ENCODE peak calls at places on chromosome 17, in nine cellular contexts. C, S, Z, W, L, A, I, U and J are unnamed samples.

GRCh38 chr17:19357351-19358140 is 5.0 kb downstream of the B9D1 start:
- DNase-seq in A (no peak), L (no peak), I (no peak), C (no peak), Z (no peak), U (no peak), S (no peak), W (no peak), J (no peak)

GRCh38 chr17:12958786-12959185 is 59.0 kb downstream of the ELAC2 start:
- DNase-seq in S (no peak), Z (no peak), L (no peak), U (no peak), I (no peak), C (no peak), W (no peak), A (no peak), J (no peak)

GRCh38 chr17:66115246-66115645 is 76.7 kb downstream of the CEP112 start:
- DNase-seq in S (no peak), U (no peak), C (no peak), A (no peak), W (no peak), L (no peak), I (no peak), Z (no peak), J (no peak)

GRCh38 chr17:21209511-21210175 is 4.3 kb downstream of the TMEM11 start:
- DNase-seq in C (no peak), U (peak), Z (no peak), A (no peak), S (no peak), W (no peak), L (no peak), I (peak), J (no peak)

GRCh38 chr17:77523562-77523961 is 382.8 kb downstream of the SEC14L1 start:
- DNase-seq in I (no peak), S (peak), A (no peak), L (no peak), W (no peak), C (no peak), U (no peak), Z (no peak), J (no peak)

GRCh38 chr17:38578229-38578628 is 27.5 kb downstream of the SRCIN1 start:
- DNase-seq in W (no peak), A (peak), S (no peak), U (no peak), Z (peak), L (no peak), I (no peak), C (no peak), J (no peak)

GRCh38 chr17:38415250-38416194 is 12.7 kb upstream of the ARHGAP23 start:
- DNase-seq in A (no peak), U (no peak), Z (peak), S (no peak), C (peak), I (no peak), W (no peak), L (no peak), J (no peak)

GRCh38 chr17:56630202-56630601 is 36.7 kb downstream of the NOG start:
- DNase-seq in S (no peak), L (no peak), I (no peak), C (no peak), A (no peak), W (no peak), U (no peak), Z (no peak), J (no peak)

GRCh38 chr17:2238432-2239169 is 65.0 kb downstream of the SMG6 start:
- DNase-seq in Z (no peak), U (no peak), A (no peak), S (no peak), C (no peak), W (no peak), L (no peak), I (peak), J (peak)

GRCh38 chr17:77830816-77831490 is 127.5 kb upstream of the TNRC6C start:
- DNase-seq in C (no peak), A (no peak), Z (no peak), I (no peak), U (no peak), S (peak), L (no peak), W (no peak), J (no peak)

GRCh38 chr17:32673964-32674363 is 187.2 kb downstream of the CDK5R1 start:
- DNase-seq in I (no peak), S (no peak), L (no peak), Z (no peak), C (no peak), A (no peak), U (no peak), W (no peak), J (no peak)

GRCh38 chr17:34527908-34528470 is 51.4 kb upstream of the TMEM132E start:
- DNase-seq in L (no peak), Z (peak), S (no peak), W (no peak), I (no peak), A (peak), U (no peak), C (no peak), J (no peak)

GRCh38 chr17:16987001-16987829 is 15.3 kb upstream of the TNFRSF13B start:
- DNase-seq in I (no peak), L (no peak), W (no peak), U (no peak), A (no peak), C (no peak), S (no peak), Z (no peak), J (no peak)

GRCh38 chr17:40646791-40647548 is 648 bp downstream of the SMARCE1 start:
- DNase-seq in Z (peak), S (no peak), A (no peak), U (no peak), L (no peak), I (no peak), W (no peak), C (peak), J (peak)

GRCh38 chr17:21475555-21475954 is 99.4 kb downstream of the KCNJ12 start:
- DNase-seq in C (no peak), S (no peak), W (no peak), A (no peak), Z (peak), I (no peak), U (no peak), L (no peak), J (no peak)

GRCh38 chr17:73719588-73720071 is 75.4 kb upstream of the SDK2 start:
- DNase-seq in Z (peak), L (no peak), A (peak), W (no peak), U (no peak), S (peak), C (no peak), I (no peak), J (no peak)

GRCh38 chr17:45248132-45248936 is 13.6 kb downstream of the SPATA32 start:
- DNase-seq in Z (peak), C (peak), I (peak), L (peak), S (peak), W (no peak), A (no peak), U (peak), J (no peak)

GRCh38 chr17:45315583-45316270 is 1.1 kb downstream of the MAP3K14 start:
- DNase-seq in C (no peak), S (no peak), A (no peak), Z (no peak), W (no peak), U (no peak), I (no peak), L (no peak), J (no peak)

GRCh38 chr17:2419526-2419925 is 18.7 kb upstream of the MNT start:
- DNase-seq in S (no peak), L (no peak), A (no peak), C (no peak), U (no peak), Z (no peak), W (no peak), I (no peak), J (no peak)

GRCh38 chr17:27996157-27997043 is 46.1 kb upstream of the NLK start:
- DNase-seq in L (no peak), U (no peak), C (no peak), I (no peak), Z (no peak), A (no peak), W (no peak), S (no peak), J (no peak)

GRCh38 chr17:50459081-50459676 is 9.5 kb downstream of the CHAD start:
- DNase-seq in W (no peak), L (no peak), A (no peak), Z (no peak), S (no peak), U (no peak), I (peak), C (no peak), J (no peak)

GRCh38 chr17:7440823-7441174 is 1.5 kb downstream of the FGF11 start:
- DNase-seq in U (no peak), L (no peak), C (no peak), W (no peak), S (peak), A (peak), Z (peak), I (no peak), J (peak)

GRCh38 chr17:68600881-68601564 is at the start of gene FAM20A:
- DNase-seq in I (no peak), W (no peak), Z (peak), C (no peak), A (peak), L (no peak), S (peak), U (peak), J (no peak)

GRCh38 chr17:65801513-65801912 is 240.1 kb upstream of the AXIN2 start:
- DNase-seq in I (no peak), U (no peak), Z (no peak), C (no peak), A (no peak), L (no peak), S (no peak), W (no peak), J (no peak)

GRCh38 chr17:9115446-9116265 is 94.3 kb downstream of the NTN1 start:
- DNase-seq in Z (peak), C (no peak), I (peak), U (peak), A (peak), S (no peak), W (no peak), L (no peak), J (peak)

GRCh38 chr17:17758443-17758842 is 77.2 kb downstream of the RAI1 start:
- DNase-seq in W (no peak), I (no peak), S (no peak), C (no peak), A (no peak), Z (no peak), U (no peak), L (no peak), J (no peak)

GRCh38 chr17:63075969-63076368 is 109.9 kb downstream of the TANC2 start:
- DNase-seq in S (no peak), Z (no peak), U (no peak), C (peak), I (no peak), L (no peak), A (no peak), W (no peak), J (no peak)

GRCh38 chr17:45302649-45303173 is 14.1 kb downstream of the MAP3K14 start:
- DNase-seq in Z (peak), W (no peak), S (peak), C (no peak), I (no peak), U (no peak), A (no peak), L (no peak), J (no peak)

GRCh38 chr17:48282303-48282702 is 147.7 kb downstream of the SKAP1 start:
- DNase-seq in L (no peak), A (no peak), Z (no peak), I (no peak), C (no peak), S (no peak), W (no peak), U (no peak), J (no peak)

DNA sequence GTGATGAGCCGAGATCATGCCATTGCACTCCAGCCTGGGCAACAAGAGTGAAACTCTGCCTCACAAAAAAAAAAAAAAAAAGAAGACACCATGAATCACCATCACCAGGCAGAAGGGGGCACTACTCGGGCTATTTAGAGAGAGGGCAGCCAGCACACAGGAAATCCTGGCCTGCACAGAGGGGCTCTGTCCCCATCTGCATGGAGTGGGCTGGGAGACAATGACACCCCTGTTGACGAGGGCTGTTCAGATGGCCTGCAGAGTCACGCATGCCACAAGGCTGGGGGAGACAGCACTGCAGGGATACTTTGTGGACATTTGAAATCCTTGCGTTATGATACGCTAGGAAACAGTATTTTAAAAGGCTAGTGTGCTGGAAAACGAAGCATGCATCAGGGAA is 48.3 kb downstream of the CUEDC1 start:
- DNase-seq in U (no peak), S (no peak), A (no peak), I (no peak), L (no peak), W (no peak), C (no peak), Z (peak), J (no peak)
- H3K27ac ChIP-seq in U (peak), S (no peak), A (peak), I (no peak), L (no peak), W (peak), C (no peak), Z (peak), J (no peak)

DNA sequence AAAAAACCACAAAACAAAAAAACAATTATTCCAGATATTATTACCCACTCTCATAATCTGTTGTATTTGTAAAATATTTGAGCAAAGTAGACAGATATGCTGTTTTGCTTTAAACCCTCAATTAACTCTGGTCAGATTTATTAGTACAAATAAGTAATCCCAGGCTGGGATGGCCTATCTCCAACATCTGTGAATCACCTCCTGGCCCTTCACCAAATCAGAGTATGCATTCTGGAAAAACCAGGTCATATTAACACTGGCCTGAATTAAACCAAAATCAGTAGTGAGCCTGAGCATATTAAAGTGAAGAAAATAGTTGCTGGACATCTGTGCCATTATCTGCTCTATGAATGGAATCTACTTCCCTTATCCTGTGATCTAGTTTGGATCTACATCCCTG is 41.0 kb downstream of the STAT3 start:
- DNase-seq in C (no peak), Z (no peak), A (peak), W (peak), S (no peak), I (peak), U (peak), L (peak), J (peak)
- TF ChIP-seq POLR2AphosphoS5 in C (no peak), Z (no peak), A (peak), W (no peak), S (no peak), I (peak), U (peak), L (no peak), J (no peak)

GRCh38 chr17:80591788-80592187 is 47.1 kb downstream of the RPTOR start:
- DNase-seq in C (no peak), S (no peak), U (no peak), I (no peak), L (no peak), Z (no peak), A (no peak), W (no peak), J (no peak)

GRCh38 chr17:80584171-80584905 is 39.7 kb downstream of the RPTOR start:
- DNase-seq in S (no peak), C (no peak), Z (no peak), W (no peak), I (no peak), U (no peak), A (no peak), L (no peak), J (no peak)

GRCh38 chr17:80585880-80586279 is 41.2 kb downstream of the RPTOR start:
- DNase-seq in I (no peak), W (no peak), C (peak), L (no peak), A (peak), U (no peak), S (no peak), Z (no peak), J (no peak)

GRCh38 chr17:80588687-80589086 is 44.0 kb downstream of the RPTOR start:
- DNase-seq in Z (no peak), S (no peak), A (no peak), W (no peak), I (no peak), U (no peak), C (no peak), L (no peak), J (no peak)

DNA sequence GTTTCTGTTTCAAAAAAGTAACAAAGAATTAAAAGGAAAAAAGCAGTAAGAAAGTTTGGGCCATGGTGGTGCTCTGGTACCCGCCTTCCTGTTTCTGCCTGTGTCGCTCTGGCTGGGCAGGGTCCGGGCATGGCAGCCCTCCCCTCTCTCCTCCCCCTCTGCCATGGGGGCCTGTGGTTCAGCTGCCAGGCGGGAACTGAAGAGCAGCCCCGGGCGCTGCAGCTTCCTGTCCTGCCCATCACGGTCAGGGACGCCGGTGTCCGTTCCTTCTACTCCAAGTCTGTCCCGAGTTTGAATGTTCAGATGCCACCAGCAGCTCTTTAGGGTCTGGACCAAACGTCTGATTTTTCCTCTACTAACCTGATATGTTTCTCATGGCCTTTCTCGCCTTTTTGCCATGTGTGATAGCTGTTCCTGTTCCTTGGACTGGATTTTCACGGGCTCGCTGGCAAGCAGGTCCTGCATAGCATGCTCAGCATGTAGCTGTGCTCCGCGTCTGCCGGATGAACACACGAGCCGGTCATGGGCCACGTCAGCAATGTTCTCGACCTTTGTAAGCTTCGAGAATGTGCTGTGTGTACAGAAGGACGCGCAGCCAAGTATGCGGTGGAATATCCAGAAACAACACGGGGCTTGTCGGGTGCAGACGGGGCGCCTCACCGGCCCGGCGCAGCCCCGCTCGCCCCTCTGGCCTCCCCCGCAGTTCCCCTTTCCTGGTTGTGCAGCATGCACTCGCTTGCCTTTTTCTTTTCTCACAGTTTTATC is 42.0 kb downstream of the RPTOR start:
- DNase-seq in I (no peak), A (peak), C (peak), W (no peak), U (no peak), S (peak), Z (no peak), L (no peak), J (no peak)
- H3K27ac ChIP-seq in I (no peak), A (no peak), C (peak), W (no peak), U (no peak), S (peak), Z (no peak), L (no peak), J (no peak)

GRCh38 chr17:57993471-57994365 is 5.7 kb upstream of the VEZF1 start:
- DNase-seq in L (no peak), W (no peak), Z (no peak), U (no peak), S (no peak), C (peak), I (no peak), A (no peak), J (peak)
- TF ChIP-seq POLR2AphosphoS5 in L (no peak), W (peak), Z (peak), U (no peak), S (no peak), C (peak), I (no peak), A (peak), J (peak)

DNA sequence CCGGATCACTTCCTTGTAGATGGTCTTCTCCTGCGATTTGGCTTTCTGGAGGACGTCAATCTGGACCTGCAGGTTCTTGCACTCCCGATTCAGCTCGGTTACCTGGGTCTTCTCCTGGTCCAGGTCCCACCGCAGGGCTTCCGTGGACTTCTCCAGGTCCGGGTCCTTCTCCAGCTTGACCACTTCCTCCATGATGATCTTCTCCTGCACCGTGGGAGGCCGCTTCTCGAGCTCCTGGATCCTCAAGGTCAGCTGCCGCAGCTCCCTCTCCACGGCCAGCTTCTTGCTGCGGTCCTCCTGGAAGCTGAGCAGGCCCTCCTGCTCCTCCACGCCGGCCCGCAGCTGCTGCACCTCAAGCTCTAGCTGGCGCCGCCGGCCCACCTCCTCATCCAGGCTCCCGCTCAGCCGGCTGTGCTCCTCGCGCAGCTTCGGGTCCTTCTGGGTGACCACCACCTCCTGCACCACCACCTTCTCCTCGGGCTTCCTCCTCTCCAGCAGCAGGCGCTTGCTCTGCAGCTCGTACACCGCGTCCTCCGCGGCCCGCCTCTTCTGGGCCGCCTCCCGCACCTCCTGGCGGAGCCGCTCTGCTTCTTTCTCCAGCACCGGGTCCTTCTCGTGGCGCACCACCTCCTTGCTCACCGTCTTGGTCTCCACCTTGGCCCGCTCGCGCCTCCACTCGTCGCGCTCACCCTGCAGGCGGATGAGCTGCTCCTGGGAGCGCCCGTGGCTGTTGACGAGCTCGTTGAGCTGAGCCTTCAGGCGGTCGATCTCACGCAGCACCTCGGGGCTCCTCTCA is 8.2 kb downstream of the CDK3 start:
- DNase-seq in U (no peak), W (no peak), C (no peak), A (no peak), L (no peak), S (no peak), I (no peak), Z (no peak), J (no peak)
- H3K27ac ChIP-seq in U (no peak), W (no peak), C (no peak), A (no peak), L (no peak), S (no peak), I (no peak), Z (no peak), J (no peak)